ENCODE peak calls at places on chromosome 1, in six cellular contexts. M, X, N, Y, P and A are unnamed samples.

GRCh38 chr1:33387512-33388079 is 43.3 kb downstream of the PHC2 start:
- DNase-seq in M (peak), X (peak), N (no peak), Y (no peak), P (no peak), A (peak)

GRCh38 chr1:178684542-178685000 is 40.5 kb upstream of the RALGPS2 start:
- DNase-seq in M (no peak), X (peak), N (no peak), Y (peak), P (peak), A (peak)

GRCh38 chr1:201686709-201687455 is 142.1 kb upstream of the IPO9 start:
- DNase-seq in M (no peak), X (no peak), N (no peak), Y (peak), P (no peak), A (no peak)

GRCh38 chr1:30200161-30200560 is 523.2 kb downstream of the MATN1 start:
- DNase-seq in M (no peak), X (no peak), N (no peak), Y (no peak), P (no peak), A (no peak)

GRCh38 chr1:10415211-10415930 is 14.9 kb upstream of the CENPS start:
- DNase-seq in M (no peak), X (peak), N (no peak), Y (no peak), P (peak), A (peak)

GRCh38 chr1:209569445-209570207 is 13.9 kb upstream of the CAMK1G start:
- DNase-seq in M (peak), X (peak), N (peak), Y (peak), P (peak), A (peak)

GRCh38 chr1:9473032-9473792 is 66.1 kb upstream of the SLC25A33 start:
- DNase-seq in M (no peak), X (peak), N (no peak), Y (peak), P (peak), A (peak)

GRCh38 chr1:92575123-92575522 is 88.4 kb upstream of the GFI1 start:
- DNase-seq in M (no peak), X (no peak), N (no peak), Y (no peak), P (no peak), A (no peak)

GRCh38 chr1:85933901-85934300 is 222.7 kb downstream of the COL24A1 start:
- DNase-seq in M (no peak), X (no peak), N (no peak), Y (no peak), P (no peak), A (no peak)

GRCh38 chr1:27787895-27788294 is 14.9 kb downstream of the STX12 start:
- DNase-seq in M (no peak), X (peak), N (no peak), Y (no peak), P (peak), A (no peak)

GRCh38 chr1:217407426-217407825 is 223.5 kb downstream of the GPATCH2 start:
- DNase-seq in M (no peak), X (no peak), N (no peak), Y (no peak), P (no peak), A (no peak)

GRCh38 chr1:100246738-100247137 is 2.9 kb downstream of the DBT start:
- DNase-seq in M (no peak), X (no peak), N (no peak), Y (no peak), P (no peak), A (no peak)

GRCh38 chr1:31012210-31012924 is 53.1 kb downstream of the PUM1 start:
- DNase-seq in M (no peak), X (no peak), N (no peak), Y (no peak), P (no peak), A (no peak)

GRCh38 chr1:183804916-183805734 is at the start of gene RGL1:
- DNase-seq in M (peak), X (peak), N (no peak), Y (peak), P (peak), A (peak)

GRCh38 chr1:197062692-197063091 is 4.4 kb downstream of the F13B start:
- DNase-seq in M (no peak), X (no peak), N (no peak), Y (no peak), P (no peak), A (no peak)

GRCh38 chr1:151547119-151547899 is 7.2 kb downstream of the TUFT1 start:
- DNase-seq in M (no peak), X (peak), N (no peak), Y (peak), P (peak), A (peak)